ENCODE peak calls at places on chromosome 2, in eight cellular contexts. One of them, this sample, is unnamed.

GRCh38 chr2:17911491-17912260 is 33.2 kb downstream of the KCNS3 start:
- DNase-seq in tibial artery: no peak
- DNase-seq in mesothelial cell of epicardium: no peak
- DNase-seq in Calu3: no peak
- DNase-seq in CD8-positive, alpha-beta T cell: no peak
- DNase-seq in nephron progenitor cell: no peak
- DNase-seq in suprapubic skin: no peak
- DNase-seq in HL-60: no peak
- DNase-seq in this sample: no peak

GRCh38 chr2:184756885-184757284 is 158.6 kb downstream of the ZNF804A start:
- DNase-seq in tibial artery: no peak
- DNase-seq in mesothelial cell of epicardium: no peak
- DNase-seq in Calu3: no peak
- DNase-seq in CD8-positive, alpha-beta T cell: no peak
- DNase-seq in nephron progenitor cell: no peak
- DNase-seq in suprapubic skin: no peak
- DNase-seq in HL-60: no peak
- DNase-seq in this sample: no peak

GRCh38 chr2:28676153-28676835 is 75.3 kb upstream of the PPP1CB start:
- DNase-seq in tibial artery: no peak
- DNase-seq in mesothelial cell of epicardium: no peak
- DNase-seq in Calu3: no peak
- DNase-seq in CD8-positive, alpha-beta T cell: no peak
- DNase-seq in nephron progenitor cell: no peak
- DNase-seq in suprapubic skin: no peak
- DNase-seq in HL-60: no peak
- DNase-seq in this sample: no peak

GRCh38 chr2:102099536-102100293 is 42.8 kb upstream of the IL1R1 start:
- DNase-seq in tibial artery: no peak
- DNase-seq in mesothelial cell of epicardium: no peak
- DNase-seq in Calu3: no peak
- DNase-seq in CD8-positive, alpha-beta T cell: no peak
- DNase-seq in nephron progenitor cell: no peak
- DNase-seq in suprapubic skin: no peak
- DNase-seq in HL-60: no peak
- DNase-seq in this sample: no peak

GRCh38 chr2:71889991-71890684 is 257.5 kb downstream of the CYP26B1 start:
- DNase-seq in tibial artery: no peak
- DNase-seq in mesothelial cell of epicardium: no peak
- DNase-seq in Calu3: no peak
- DNase-seq in CD8-positive, alpha-beta T cell: no peak
- DNase-seq in nephron progenitor cell: no peak
- DNase-seq in suprapubic skin: peak
- DNase-seq in HL-60: peak
- DNase-seq in this sample: no peak

GRCh38 chr2:106782658-106783057 is 103.3 kb downstream of the ST6GAL2 start:
- DNase-seq in tibial artery: no peak
- DNase-seq in mesothelial cell of epicardium: no peak
- DNase-seq in Calu3: no peak
- DNase-seq in CD8-positive, alpha-beta T cell: no peak
- DNase-seq in nephron progenitor cell: no peak
- DNase-seq in suprapubic skin: no peak
- DNase-seq in HL-60: no peak
- DNase-seq in this sample: no peak

GRCh38 chr2:130873700-130874346 is 37.1 kb downstream of the ARHGEF4 start:
- DNase-seq in tibial artery: peak
- DNase-seq in mesothelial cell of epicardium: peak
- DNase-seq in Calu3: peak
- DNase-seq in CD8-positive, alpha-beta T cell: peak
- DNase-seq in nephron progenitor cell: peak
- DNase-seq in suprapubic skin: no peak
- DNase-seq in HL-60: peak
- DNase-seq in this sample: peak

GRCh38 chr2:102040229-102040628 is 48.5 kb downstream of the IL1R2 start:
- DNase-seq in tibial artery: no peak
- DNase-seq in mesothelial cell of epicardium: no peak
- DNase-seq in Calu3: no peak
- DNase-seq in CD8-positive, alpha-beta T cell: no peak
- DNase-seq in nephron progenitor cell: no peak
- DNase-seq in suprapubic skin: no peak
- DNase-seq in HL-60: no peak
- DNase-seq in this sample: no peak

GRCh38 chr2:43455735-43456642 is 139.8 kb downstream of the THADA start:
- DNase-seq in tibial artery: no peak
- DNase-seq in mesothelial cell of epicardium: no peak
- DNase-seq in Calu3: peak
- DNase-seq in CD8-positive, alpha-beta T cell: no peak
- DNase-seq in nephron progenitor cell: no peak
- DNase-seq in suprapubic skin: no peak
- DNase-seq in HL-60: no peak
- DNase-seq in this sample: no peak

GRCh38 chr2:111157798-111158197 is 37.1 kb downstream of the BCL2L11 start:
- DNase-seq in tibial artery: no peak
- DNase-seq in mesothelial cell of epicardium: no peak
- DNase-seq in Calu3: no peak
- DNase-seq in CD8-positive, alpha-beta T cell: no peak
- DNase-seq in nephron progenitor cell: no peak
- DNase-seq in suprapubic skin: no peak
- DNase-seq in HL-60: no peak
- DNase-seq in this sample: no peak

GRCh38 chr2:144357623-144358400 is 162.1 kb downstream of the ZEB2 start:
- DNase-seq in tibial artery: no peak
- DNase-seq in mesothelial cell of epicardium: no peak
- DNase-seq in Calu3: peak
- DNase-seq in CD8-positive, alpha-beta T cell: no peak
- DNase-seq in nephron progenitor cell: no peak
- DNase-seq in suprapubic skin: no peak
- DNase-seq in HL-60: no peak
- DNase-seq in this sample: no peak

GRCh38 chr2:181778621-181779195 is 98.4 kb upstream of the NEUROD1 start:
- DNase-seq in tibial artery: no peak
- DNase-seq in mesothelial cell of epicardium: no peak
- DNase-seq in Calu3: no peak
- DNase-seq in CD8-positive, alpha-beta T cell: no peak
- DNase-seq in nephron progenitor cell: no peak
- DNase-seq in suprapubic skin: no peak
- DNase-seq in HL-60: no peak
- DNase-seq in this sample: no peak

GRCh38 chr2:188199716-188200128 is 92.0 kb upstream of the GULP1 start:
- DNase-seq in tibial artery: no peak
- DNase-seq in mesothelial cell of epicardium: no peak
- DNase-seq in Calu3: no peak
- DNase-seq in CD8-positive, alpha-beta T cell: no peak
- DNase-seq in nephron progenitor cell: no peak
- DNase-seq in suprapubic skin: no peak
- DNase-seq in HL-60: no peak
- DNase-seq in this sample: no peak

GRCh38 chr2:239187464-239188253 is 213.2 kb downstream of the HDAC4 start:
- DNase-seq in tibial artery: no peak
- DNase-seq in mesothelial cell of epicardium: peak
- DNase-seq in Calu3: no peak
- DNase-seq in CD8-positive, alpha-beta T cell: no peak
- DNase-seq in nephron progenitor cell: no peak
- DNase-seq in suprapubic skin: peak
- DNase-seq in HL-60: no peak
- DNase-seq in this sample: peak

GRCh38 chr2:118309201-118310015 is 221.1 kb downstream of the INSIG2 start:
- DNase-seq in tibial artery: no peak
- DNase-seq in mesothelial cell of epicardium: no peak
- DNase-seq in Calu3: no peak
- DNase-seq in CD8-positive, alpha-beta T cell: no peak
- DNase-seq in nephron progenitor cell: no peak
- DNase-seq in suprapubic skin: no peak
- DNase-seq in HL-60: no peak
- DNase-seq in this sample: no peak

GRCh38 chr2:59569124-59569523 is 984.3 kb downstream of the BCL11A start:
- DNase-seq in tibial artery: no peak
- DNase-seq in mesothelial cell of epicardium: no peak
- DNase-seq in Calu3: no peak
- DNase-seq in CD8-positive, alpha-beta T cell: no peak
- DNase-seq in nephron progenitor cell: no peak
- DNase-seq in suprapubic skin: no peak
- DNase-seq in HL-60: no peak
- DNase-seq in this sample: no peak

GRCh38 chr2:162731917-162732804 is 106.4 kb downstream of the KCNH7 start:
- DNase-seq in tibial artery: no peak
- DNase-seq in mesothelial cell of epicardium: no peak
- DNase-seq in Calu3: peak
- DNase-seq in CD8-positive, alpha-beta T cell: no peak
- DNase-seq in nephron progenitor cell: no peak
- DNase-seq in suprapubic skin: no peak
- DNase-seq in HL-60: no peak
- DNase-seq in this sample: no peak

GRCh38 chr2:76641506-76641905 is 880.7 kb downstream of the LRRTM4 start:
- DNase-seq in tibial artery: no peak
- DNase-seq in mesothelial cell of epicardium: no peak
- DNase-seq in Calu3: no peak
- DNase-seq in CD8-positive, alpha-beta T cell: no peak
- DNase-seq in nephron progenitor cell: no peak
- DNase-seq in suprapubic skin: no peak
- DNase-seq in HL-60: no peak
- DNase-seq in this sample: no peak

GRCh38 chr2:45483997-45484396 is 127.1 kb downstream of the SRBD1 start:
- DNase-seq in tibial artery: no peak
- DNase-seq in mesothelial cell of epicardium: no peak
- DNase-seq in Calu3: peak
- DNase-seq in CD8-positive, alpha-beta T cell: no peak
- DNase-seq in nephron progenitor cell: no peak
- DNase-seq in suprapubic skin: no peak
- DNase-seq in HL-60: no peak
- DNase-seq in this sample: no peak
- TF ChIP-seq CTCF in tibial artery: no peak
- TF ChIP-seq CTCF in mesothelial cell of epicardium: no peak
- TF ChIP-seq CTCF in Calu3: peak
- TF ChIP-seq CTCF in CD8-positive, alpha-beta T cell: no peak
- TF ChIP-seq CTCF in nephron progenitor cell: peak
- TF ChIP-seq CTCF in suprapubic skin: no peak
- TF ChIP-seq CTCF in HL-60: no peak
- TF ChIP-seq CTCF in this sample: no peak

GRCh38 chr2:202034249-202035088 is 814 bp downstream of the FZD7 start:
- DNase-seq in tibial artery: peak
- DNase-seq in mesothelial cell of epicardium: peak
- DNase-seq in Calu3: peak
- DNase-seq in CD8-positive, alpha-beta T cell: no peak
- DNase-seq in nephron progenitor cell: peak
- DNase-seq in suprapubic skin: peak
- DNase-seq in HL-60: no peak
- DNase-seq in this sample: no peak

GRCh38 chr2:202035089-202035940 is 1.7 kb downstream of the FZD7 start:
- DNase-seq in tibial artery: peak
- DNase-seq in mesothelial cell of epicardium: peak
- DNase-seq in Calu3: no peak
- DNase-seq in CD8-positive, alpha-beta T cell: no peak
- DNase-seq in nephron progenitor cell: peak
- DNase-seq in suprapubic skin: peak
- DNase-seq in HL-60: no peak
- DNase-seq in this sample: no peak

GRCh38 chr2:202031261-202031986 is 2.2 kb upstream of the FZD7 start:
- DNase-seq in tibial artery: no peak
- DNase-seq in mesothelial cell of epicardium: no peak
- DNase-seq in Calu3: no peak
- DNase-seq in CD8-positive, alpha-beta T cell: no peak
- DNase-seq in nephron progenitor cell: no peak
- DNase-seq in suprapubic skin: no peak
- DNase-seq in HL-60: no peak
- DNase-seq in this sample: no peak

GRCh38 chr2:202032841-202033316 is 776 bp upstream of the FZD7 start:
- DNase-seq in tibial artery: peak
- DNase-seq in mesothelial cell of epicardium: peak
- DNase-seq in Calu3: peak
- DNase-seq in CD8-positive, alpha-beta T cell: peak
- DNase-seq in nephron progenitor cell: peak
- DNase-seq in suprapubic skin: peak
- DNase-seq in HL-60: no peak
- DNase-seq in this sample: no peak

DNA sequence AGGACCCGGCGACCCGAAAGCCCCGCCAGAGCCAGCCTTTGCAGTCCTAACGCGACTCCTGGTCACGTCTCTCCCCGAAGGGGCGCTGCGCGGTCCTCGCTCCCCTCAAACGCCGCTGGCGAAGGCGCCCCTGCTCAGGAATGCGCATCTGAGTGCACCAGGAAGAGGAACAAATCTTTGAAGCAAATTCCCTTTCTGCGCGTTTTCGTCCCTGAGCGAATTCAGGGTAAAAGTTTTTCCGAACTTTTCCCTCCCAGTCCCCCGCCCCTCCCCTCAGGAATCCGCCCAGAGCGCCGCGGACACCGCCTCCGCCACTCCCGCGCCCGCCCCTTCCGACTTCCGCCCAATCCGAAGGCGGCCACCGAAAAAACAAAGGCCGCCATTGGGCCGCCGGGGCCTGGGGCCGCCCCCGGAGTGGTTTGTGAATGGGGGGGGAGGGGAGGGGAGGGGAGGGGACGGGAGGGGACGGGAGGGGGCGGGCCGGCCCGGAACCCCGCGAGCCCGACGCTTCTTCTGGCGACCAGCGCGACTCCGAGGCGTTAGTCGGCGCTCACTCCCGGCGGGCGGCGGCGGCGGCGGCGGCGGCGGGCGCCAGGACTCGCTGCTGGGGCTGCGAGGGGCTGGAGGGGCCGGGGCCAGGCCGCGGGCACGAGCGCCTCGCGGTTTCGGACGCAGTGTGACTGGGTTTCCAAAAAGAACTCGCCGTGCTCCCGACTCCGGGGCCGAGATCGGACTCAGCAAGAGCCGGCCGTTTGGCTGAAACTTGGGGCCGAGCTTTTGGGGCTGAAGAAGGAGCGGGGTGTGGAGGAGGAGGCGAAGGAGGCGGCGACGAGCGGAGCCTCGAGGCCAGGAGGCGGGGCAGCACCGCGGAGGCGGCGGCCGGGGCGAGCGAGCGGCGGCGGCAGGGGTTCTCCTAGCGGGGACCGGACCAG is at the start of gene FZD7:
- DNase-seq in tibial artery: peak
- DNase-seq in mesothelial cell of epicardium: peak
- DNase-seq in Calu3: peak
- DNase-seq in CD8-positive, alpha-beta T cell: peak
- DNase-seq in nephron progenitor cell: peak
- DNase-seq in suprapubic skin: peak
- DNase-seq in HL-60: peak
- DNase-seq in this sample: peak
- TF ChIP-seq CTCF in tibial artery: no peak
- TF ChIP-seq CTCF in mesothelial cell of epicardium: no peak
- TF ChIP-seq CTCF in Calu3: no peak
- TF ChIP-seq CTCF in CD8-positive, alpha-beta T cell: no peak
- TF ChIP-seq CTCF in nephron progenitor cell: no peak
- TF ChIP-seq CTCF in suprapubic skin: no peak
- TF ChIP-seq CTCF in HL-60: no peak
- TF ChIP-seq CTCF in this sample: no peak

GRCh38 chr2:69159988-69160387 is 147.0 kb downstream of the ANTXR1 start:
- DNase-seq in tibial artery: no peak
- DNase-seq in mesothelial cell of epicardium: no peak
- DNase-seq in Calu3: no peak
- DNase-seq in CD8-positive, alpha-beta T cell: no peak
- DNase-seq in nephron progenitor cell: no peak
- DNase-seq in suprapubic skin: no peak
- DNase-seq in HL-60: no peak
- DNase-seq in this sample: no peak
- TF ChIP-seq CTCF in tibial artery: no peak
- TF ChIP-seq CTCF in mesothelial cell of epicardium: no peak
- TF ChIP-seq CTCF in Calu3: no peak
- TF ChIP-seq CTCF in CD8-positive, alpha-beta T cell: no peak
- TF ChIP-seq CTCF in nephron progenitor cell: no peak
- TF ChIP-seq CTCF in suprapubic skin: no peak
- TF ChIP-seq CTCF in HL-60: no peak
- TF ChIP-seq CTCF in this sample: no peak

GRCh38 chr2:22124003-22124402 is 1000.2 kb downstream of the TDRD15 start:
- DNase-seq in tibial artery: no peak
- DNase-seq in mesothelial cell of epicardium: no peak
- DNase-seq in Calu3: no peak
- DNase-seq in CD8-positive, alpha-beta T cell: no peak
- DNase-seq in nephron progenitor cell: no peak
- DNase-seq in suprapubic skin: no peak
- DNase-seq in HL-60: no peak
- DNase-seq in this sample: no peak
- TF ChIP-seq CTCF in tibial artery: no peak
- TF ChIP-seq CTCF in mesothelial cell of epicardium: no peak
- TF ChIP-seq CTCF in Calu3: no peak
- TF ChIP-seq CTCF in CD8-positive, alpha-beta T cell: no peak
- TF ChIP-seq CTCF in nephron progenitor cell: no peak
- TF ChIP-seq CTCF in suprapubic skin: no peak
- TF ChIP-seq CTCF in HL-60: no peak
- TF ChIP-seq CTCF in this sample: no peak